ENCODE peak calls at places on chromosomes 2 and 18, in ten cellular contexts. G is lower lobe of right lung, M is cardiac muscle cell, Q is tibial artery, U is cardiac fibroblast, F is mucosa of descending colon, Z is fibroblast of villous mesenchyme, Y is left ventricle myocardium inferior, X is AG04449, W is RWPE2. D is an unnamed sample.

GRCh38 chr2:28393115-28393836 is 618 bp downstream of the FOSL2 start:
- DNase-seq in U (peak; percentile 74), M (peak; percentile 71), Q (peak; percentile 86), X (no peak), F (peak; percentile 72), W (peak; percentile 62), G (peak; percentile 82), Z (no peak), Y (peak; percentile 79), D (peak; percentile 56)

GRCh38 chr18:59810183-59810582 is 89.6 kb upstream of the PMAIP1 start:
- DNase-seq in U (no peak), Q (no peak), Y (no peak), W (no peak), X (no peak), G (no peak), F (no peak), M (no peak), Z (no peak), D (peak; percentile 52)

GRCh38 chr2:148124271-148124670 is 103.4 kb downstream of the MBD5 start:
- DNase-seq in F (no peak), U (no peak), Q (no peak), W (no peak), Y (no peak), M (no peak), G (no peak), Z (no peak), X (no peak), D (no peak)

GRCh38 chr2:205465791-205466190 is 216.5 kb upstream of the NRP2 start:
- DNase-seq in U (no peak), Q (no peak), W (no peak), G (no peak), X (no peak), Y (no peak), Z (no peak), M (no peak), F (no peak), D (no peak)

GRCh38 chr2:9975328-9975727 is 23.8 kb downstream of the GRHL1 start:
- DNase-seq in G (peak; percentile 64), U (peak; percentile 35), Z (peak; percentile 91), Q (no peak), Y (no peak), M (no peak), X (no peak), F (no peak), W (no peak), D (no peak)

GRCh38 chr2:34627003-34627402 is 1027.9 kb upstream of the FAM98A start:
- DNase-seq in G (no peak), M (no peak), W (no peak), Y (no peak), F (peak; percentile 9), Z (no peak), Q (no peak), X (no peak), U (no peak), D (no peak)

GRCh38 chr18:70394672-70395071 is 105.8 kb downstream of the SOCS6 start:
- DNase-seq in Z (no peak), Q (no peak), U (no peak), G (no peak), X (no peak), M (no peak), Y (no peak), F (no peak), W (no peak), D (no peak)

GRCh38 chr18:58789856-58790255 is 74.8 kb upstream of the ZNF532 start:
- DNase-seq in Q (no peak), X (no peak), W (no peak), F (no peak), G (no peak), M (no peak), U (no peak), Y (no peak), Z (peak; percentile 80), D (no peak)

GRCh38 chr2:219631925-219632757 is 4.7 kb downstream of the SLC4A3 start:
- DNase-seq in X (no peak), W (no peak), Q (peak; percentile 63), Z (no peak), G (peak; percentile 41), U (no peak), F (no peak), M (no peak), Y (no peak), D (no peak)

GRCh38 chr2:226985227-226985946 is 149.5 kb downstream of the RHBDD1 start:
- DNase-seq in F (peak; percentile 59), G (no peak), Y (no peak), X (peak; percentile 56), U (peak; percentile 87), Z (peak; percentile 90), W (no peak), Q (no peak), M (peak; percentile 65), D (peak; percentile 54)

GRCh38 chr2:192414794-192415193 is 220.1 kb upstream of the TMEFF2 start:
- DNase-seq in W (no peak), M (no peak), F (no peak), Y (no peak), Q (no peak), Z (no peak), X (no peak), G (peak; percentile 30), U (no peak), D (no peak)

GRCh38 chr2:121185111-121185510 is 99.9 kb downstream of the TFCP2L1 start:
- DNase-seq in F (no peak), U (no peak), G (no peak), Y (no peak), Z (no peak), X (no peak), W (no peak), Q (peak; percentile 33), M (no peak), D (no peak)

GRCh38 chr2:165621086-165621560 is 151.6 kb downstream of the CSRNP3 start:
- DNase-seq in W (no peak), G (no peak), Q (no peak), F (no peak), U (peak; percentile 81), X (no peak), M (no peak), Z (peak; percentile 33), Y (no peak), D (no peak)

GRCh38 chr18:25189391-25190185 is 162.4 kb downstream of the ZNF521 start:
- DNase-seq in X (no peak), Z (no peak), Y (no peak), M (no peak), G (no peak), F (no peak), Q (no peak), U (no peak), W (no peak), D (no peak)

GRCh38 chr2:28726177-28726576 is 25.5 kb upstream of the PPP1CB start:
- DNase-seq in U (no peak), G (no peak), Q (no peak), X (no peak), Y (no peak), W (no peak), M (no peak), F (no peak), Z (no peak), D (no peak)

GRCh38 chr2:240782886-240783818 is 36.9 kb downstream of the KIF1A start:
- DNase-seq in M (no peak), Q (no peak), Y (peak; percentile 11), F (no peak), X (no peak), U (no peak), Z (no peak), W (peak; percentile 42), G (peak; percentile 35), D (no peak)

GRCh38 chr18:48973731-48974130 is 23.0 kb upstream of the SMAD7 start:
- DNase-seq in X (no peak), Y (no peak), M (peak; percentile 41), W (no peak), Z (no peak), F (peak; percentile 69), U (no peak), G (no peak), Q (no peak), D (peak; percentile 22)

DNA sequence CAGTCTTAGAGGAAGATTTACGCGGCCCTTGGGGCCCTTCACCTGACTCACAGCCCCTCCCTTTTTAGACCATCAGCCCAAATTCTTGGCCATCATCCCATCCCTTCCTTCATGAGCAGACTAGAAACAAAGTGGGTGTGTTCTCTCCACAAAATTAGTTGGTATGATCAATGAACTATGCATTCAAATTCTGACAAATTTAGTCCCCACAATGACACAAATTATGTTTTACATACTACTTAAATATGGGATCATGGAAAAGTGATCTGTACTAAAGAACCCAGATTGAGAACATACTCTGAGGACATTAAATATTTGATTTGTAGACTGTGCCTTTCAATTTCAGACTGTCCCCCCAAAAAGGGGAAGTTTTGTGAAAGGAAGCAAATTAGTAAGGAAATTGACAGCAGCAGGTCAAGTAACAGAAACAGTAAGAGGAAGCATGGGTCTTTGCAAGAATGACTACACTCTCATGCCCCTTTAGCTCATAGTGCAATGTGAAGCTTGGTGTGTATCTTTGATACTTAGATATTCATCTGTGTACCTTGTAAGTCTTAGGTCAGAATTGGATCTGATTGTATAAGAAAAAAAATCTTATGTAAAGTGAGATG is 2.2 kb upstream of the MAPRE2 start:
- DNase-seq in G (no peak), F (no peak), W (no peak), X (no peak), M (no peak), Q (no peak), Z (no peak), U (no peak), Y (no peak), D (peak; percentile 44)
- H3K4me3 ChIP-seq in G (no peak overlapping the region), F (no peak overlapping the region), W (no peak overlapping the region), X (no peak overlapping the region), M (no peak overlapping the region), Q (no peak overlapping the region), Z (no peak overlapping the region), U (no peak overlapping the region), Y (no peak overlapping the region), D (no peak overlapping the region)

DNA sequence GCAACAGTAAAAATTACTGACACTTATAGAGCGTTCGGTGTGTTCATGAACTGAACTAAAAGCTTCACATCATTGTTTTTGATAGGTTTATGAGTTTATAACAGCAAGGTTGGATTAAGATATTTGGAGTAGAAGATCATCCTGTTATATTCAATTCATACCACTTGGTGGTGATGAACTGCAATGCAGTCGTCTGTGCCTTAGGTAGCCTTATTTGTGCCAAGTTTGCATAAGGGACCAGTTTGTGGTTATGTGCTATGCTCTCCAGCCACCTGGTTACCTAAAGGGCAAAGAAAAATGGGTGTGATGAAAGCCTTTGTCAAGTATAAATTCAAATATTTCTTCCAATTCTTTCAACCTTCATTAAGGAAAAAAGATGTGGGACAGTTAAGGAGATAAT is 150.9 kb upstream of the KCNH7 start:
- DNase-seq in Z (no peak), W (no peak), X (no peak), Q (no peak), U (no peak), F (no peak), M (peak; percentile 19), Y (no peak), G (no peak), D (no peak)
- TF ChIP-seq CTCF in Z (no peak), W (no peak), X (no peak), Q (no peak), U (no peak), F (no peak), M (no peak), Y (no peak), G (no peak), D (no peak)

GRCh38 chr2:113174369-113174735 is 581 bp downstream of the PSD4 start:
- DNase-seq in Z (no peak), Y (no peak), U (no peak), F (no peak), M (no peak), W (no peak), X (no peak), Q (no peak), G (no peak), D (peak; percentile 44)
- H3K4me3 ChIP-seq in Z (no peak overlapping the region), Y (peak overlapping the region; percentile 27), U (no peak overlapping the region), F (no peak overlapping the region), M (no peak overlapping the region), W (no peak overlapping the region), X (no peak overlapping the region), Q (peak overlapping the region; percentile 28), G (peak overlapping the region; percentile 51), D (peak overlapping the region; percentile 82)

GRCh38 chr2:230864605-230865323 is at the start of gene ITM2C:
- DNase-seq in Q (no peak), M (peak; percentile 89), F (peak; percentile 86), X (no peak), U (peak; percentile 51), Z (peak; percentile 69), W (peak; percentile 58), Y (peak; percentile 67), G (peak; percentile 69), D (peak; percentile 83)
- TF ChIP-seq CTCF in Q (no peak), M (peak; percentile 34), F (peak; percentile 75), X (peak; percentile 57), U (peak; percentile 7), Z (no peak), W (peak; percentile 82), Y (peak; percentile 58), G (peak; percentile 29), D (peak; percentile 66)